ENCODE peak calls at places on chromosomes 6 and 20, in four cellular contexts. O, A, R and B are unnamed samples.
A peak's percentile ranks its signal among the peaks of the same experiment; 100 is the strongest.

GRCh38 chr6:168418631-168419250 is 22.2 kb upstream of the SMOC2 start:
- DNase-seq in O (no peak), A (no peak), R (no peak), B (no peak)

GRCh38 chr20:24795444-24795843 is 153.6 kb upstream of the CST7 start:
- DNase-seq in O (no peak), A (no peak), R (no peak), B (no peak)

GRCh38 chr20:24696396-24696795 is 227.0 kb downstream of the SYNDIG1 start:
- DNase-seq in O (no peak), A (no peak), R (no peak), B (no peak)

GRCh38 chr6:122798099-122798641 is 9.1 kb downstream of the SMPDL3A start:
- DNase-seq in O (peak; percentile 15), A (peak; percentile 89), R (no peak), B (peak; percentile 82)

GRCh38 chr6:64497634-64498033 is 862.0 kb downstream of the PHF3 start:
- DNase-seq in O (no peak), A (no peak), R (no peak), B (no peak)

GRCh38 chr6:157813757-157814455 is 9.1 kb upstream of the SNX9 start:
- DNase-seq in O (no peak), A (peak; percentile 84), R (peak; percentile 42), B (no peak)

GRCh38 chr20:45500022-45500421 is 15.4 kb downstream of the SPINT3 start:
- DNase-seq in O (no peak), A (no peak), R (no peak), B (no peak)

GRCh38 chr6:41200296-41200900 is 551 bp downstream of the TREML2 start:
- DNase-seq in O (no peak), A (peak; percentile 12), R (no peak), B (no peak)

GRCh38 chr6:152054441-152054840 is 247.0 kb downstream of the ESR1 start:
- DNase-seq in O (no peak), A (peak; percentile 67), R (no peak), B (peak; percentile 2)

GRCh38 chr6:118551063-118551672 is 3.1 kb downstream of the PLN start:
- DNase-seq in O (peak; percentile 17), A (peak; percentile 70), R (no peak), B (no peak)

GRCh38 chr20:62208805-62209755 is 11.0 kb downstream of the HRH3 start:
- DNase-seq in O (peak; percentile 54), A (no peak), R (no peak), B (no peak)

GRCh38 chr6:78854501-78854900 is 12.8 kb upstream of the IRAK1BP1 start:
- DNase-seq in O (no peak), A (no peak), R (no peak), B (no peak)

GRCh38 chr6:100105919-100106318 is 111.9 kb upstream of the MCHR2 start:
- DNase-seq in O (no peak), A (no peak), R (no peak), B (no peak)

GRCh38 chr6:17389274-17389847 is 4.0 kb upstream of the CAP2 start:
- DNase-seq in O (no peak), A (peak; percentile 61), R (no peak), B (no peak)

GRCh38 chr20:25287631-25288290 is 39.9 kb downstream of the PYGB start:
- DNase-seq in O (no peak), A (no peak), R (peak; percentile 9), B (no peak)

GRCh38 chr20:45373353-45374100 is 4.6 kb downstream of the TP53TG5 start:
- DNase-seq in O (peak; percentile 91), A (peak; percentile 91), R (peak; percentile 88), B (no peak)

GRCh38 chr20:35907017-35907685 is 47.2 kb downstream of the SCAND1 start:
- DNase-seq in O (no peak), A (no peak), R (no peak), B (no peak)

GRCh38 chr6:51855310-51856082 is 231.9 kb downstream of the PKHD1 start:
- DNase-seq in O (peak; percentile 8), A (peak; percentile 25), R (no peak), B (no peak)

GRCh38 chr20:53304146-53304545 is 289.5 kb downstream of the ZNF217 start:
- DNase-seq in O (no peak), A (no peak), R (no peak), B (no peak)

GRCh38 chr6:70651326-70651905 is 16.3 kb upstream of the SMAP1 start:
- DNase-seq in O (no peak), A (no peak), R (no peak), B (no peak)
- H3K4me3 ChIP-seq in O (no peak overlapping the region), A (no peak overlapping the region), R (no peak overlapping the region), B (no peak overlapping the region)

GRCh38 chr20:56630506-56631317 is 1.6 kb downstream of the TFAP2C start:
- DNase-seq in O (no peak), A (peak; percentile 67), R (no peak), B (no peak)
- H3K4me3 ChIP-seq in O (peak overlapping the region; percentile 86), A (peak overlapping the region; percentile 74), R (no peak overlapping the region), B (peak overlapping the region; percentile 50)

DNA sequence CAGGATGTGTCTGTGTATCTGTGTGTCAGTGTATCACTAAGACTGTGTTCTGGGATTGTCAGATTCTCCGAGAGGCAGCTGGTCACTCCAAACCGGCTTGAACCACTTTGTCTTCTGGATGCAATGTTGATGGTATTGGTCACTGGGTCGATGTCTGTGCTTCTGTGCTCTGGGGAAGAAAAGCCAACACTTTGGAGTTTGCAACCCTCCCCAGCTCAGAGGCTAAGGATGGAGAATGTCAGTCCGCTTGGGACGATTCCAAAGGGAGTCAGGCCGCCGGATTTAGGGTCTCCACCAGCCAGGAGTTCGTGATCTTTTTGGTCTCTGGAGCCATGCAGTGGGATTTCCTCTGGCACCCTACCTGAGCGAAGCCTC is 5.2 kb downstream of the MAFB start:
- DNase-seq in O (no peak), A (no peak), R (no peak), B (no peak)
- H3K4me3 ChIP-seq in O (no peak overlapping the region), A (no peak overlapping the region), R (no peak overlapping the region), B (no peak overlapping the region)

DNA sequence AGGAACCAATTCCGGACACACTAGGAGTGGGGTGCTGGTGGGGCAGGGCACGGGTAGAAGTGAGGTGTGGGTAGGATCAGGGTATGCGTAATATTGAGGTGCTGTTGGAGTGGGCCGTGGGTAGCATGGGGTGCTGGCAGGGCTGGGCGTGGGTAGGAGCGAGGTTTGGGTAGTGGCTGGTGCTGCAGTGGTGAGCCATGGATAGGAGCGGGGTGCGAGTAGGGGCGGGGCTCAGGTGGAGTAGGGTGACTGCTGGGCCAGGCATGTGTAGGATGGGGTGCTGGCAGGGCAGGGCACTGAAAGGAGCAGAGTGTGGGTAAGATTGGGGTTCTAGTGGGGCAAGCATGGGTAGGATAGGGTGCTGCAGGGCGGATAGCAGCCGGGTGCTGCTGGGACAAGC is 114.2 kb upstream of the DUSP22 start:
- DNase-seq in O (no peak), A (no peak), R (no peak), B (no peak)
- H3K4me3 ChIP-seq in O (no peak overlapping the region), A (no peak overlapping the region), R (no peak overlapping the region), B (no peak overlapping the region)

GRCh38 chr6:35087361-35088280 is 53.5 kb downstream of the TCP11 start:
- DNase-seq in O (no peak), A (no peak), R (no peak), B (no peak)

GRCh38 chr6:35089216-35089934 is 51.8 kb downstream of the TCP11 start:
- DNase-seq in O (no peak), A (no peak), R (no peak), B (no peak)

GRCh38 chr6:35089935-35090505 is 51.1 kb downstream of the TCP11 start:
- DNase-seq in O (no peak), A (peak; percentile 81), R (no peak), B (no peak)

GRCh38 chr6:35086636-35087360 is 54.3 kb downstream of the TCP11 start:
- DNase-seq in O (no peak), A (no peak), R (no peak), B (no peak)

DNA sequence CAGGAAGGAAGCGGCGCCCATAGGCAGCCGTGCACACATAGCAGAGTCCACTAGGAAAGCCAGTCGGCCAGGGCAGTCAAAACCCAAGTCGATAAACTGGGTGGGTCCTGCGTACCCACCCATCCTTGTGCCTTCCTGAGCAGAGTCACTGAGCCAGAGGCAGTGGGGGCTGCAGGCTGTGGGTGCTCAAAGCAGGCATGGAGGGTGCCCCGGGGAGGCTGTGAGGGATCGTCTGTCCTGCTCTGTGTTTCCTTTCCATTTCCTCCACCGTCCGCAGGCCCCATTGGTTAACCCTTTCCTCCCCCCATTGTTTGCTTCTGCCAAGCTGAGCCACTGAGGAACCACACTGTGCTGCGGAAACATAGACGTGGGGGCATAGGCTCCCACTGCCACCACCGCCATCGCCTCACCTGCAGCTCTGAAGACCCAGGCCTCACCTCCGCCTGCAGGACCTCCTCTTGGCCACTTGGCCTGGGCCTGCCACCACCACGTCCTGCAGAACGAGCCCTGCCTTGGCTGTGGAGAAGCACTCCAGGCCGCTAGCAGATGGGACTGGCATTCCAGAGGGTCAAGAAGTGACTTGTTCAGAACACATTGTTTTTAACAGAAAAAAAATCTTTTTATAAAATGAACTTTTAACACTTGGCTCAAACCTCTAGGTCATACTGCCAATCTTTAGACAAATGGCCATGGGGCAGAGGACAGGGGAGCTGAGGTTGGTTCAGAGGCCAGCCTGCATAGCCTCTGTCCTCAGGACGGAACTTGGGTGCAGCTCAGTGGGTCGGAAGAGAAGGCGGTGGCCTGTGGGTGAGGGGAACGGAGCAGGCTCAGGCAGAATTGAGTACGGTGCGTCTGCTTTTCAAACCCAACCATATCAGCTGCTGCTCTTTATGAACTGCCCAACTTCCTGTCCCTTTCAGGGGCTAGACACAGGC is 52.6 kb downstream of the TCP11 start:
- DNase-seq in O (no peak), A (no peak), R (no peak), B (no peak)
- H3K4me3 ChIP-seq in O (no peak overlapping the region), A (no peak overlapping the region), R (no peak overlapping the region), B (no peak overlapping the region)